ENCODE peak calls at places on chromosomes 1 and 21, in eight cellular contexts. One of them, this sample, is unnamed.

GRCh38 chr1:1345860-1346500 is 3.2 kb downstream of the DVL1 start:
- DNase-seq in endodermal cell: no peak
- DNase-seq in heart right ventricle: peak
- DNase-seq in AG04450: no peak
- DNase-seq in neural crest cell: no peak
- DNase-seq in adrenal gland: peak
- DNase-seq in PC-9: no peak
- DNase-seq in brain microvascular endothelial cell: no peak
- DNase-seq in this sample: no peak

GRCh38 chr1:168057921-168058320 is 78.8 kb downstream of the GPR161 start:
- DNase-seq in endodermal cell: no peak
- DNase-seq in neural crest cell: no peak
- DNase-seq in PC-9: no peak
- DNase-seq in AG04450: no peak
- DNase-seq in heart right ventricle: no peak
- DNase-seq in adrenal gland: no peak
- DNase-seq in brain microvascular endothelial cell: no peak
- DNase-seq in this sample: no peak

GRCh38 chr1:226862900-226863299 is 7.5 kb upstream of the PSEN2 start:
- DNase-seq in endodermal cell: no peak
- DNase-seq in AG04450: no peak
- DNase-seq in brain microvascular endothelial cell: peak
- DNase-seq in neural crest cell: no peak
- DNase-seq in heart right ventricle: no peak
- DNase-seq in adrenal gland: no peak
- DNase-seq in PC-9: no peak
- DNase-seq in this sample: no peak

GRCh38 chr1:240122639-240123604 is 31.2 kb downstream of the FMN2 start:
- DNase-seq in neural crest cell: no peak
- DNase-seq in PC-9: peak
- DNase-seq in endodermal cell: peak
- DNase-seq in adrenal gland: peak
- DNase-seq in brain microvascular endothelial cell: peak
- DNase-seq in AG04450: no peak
- DNase-seq in heart right ventricle: no peak
- DNase-seq in this sample: no peak

GRCh38 chr1:42979888-42980800 is 21.5 kb upstream of the SLC2A1 start:
- DNase-seq in AG04450: no peak
- DNase-seq in brain microvascular endothelial cell: no peak
- DNase-seq in endodermal cell: no peak
- DNase-seq in PC-9: no peak
- DNase-seq in neural crest cell: no peak
- DNase-seq in heart right ventricle: no peak
- DNase-seq in adrenal gland: no peak
- DNase-seq in this sample: no peak

GRCh38 chr21:25791321-25791720 is 56.5 kb downstream of the GABPA start:
- DNase-seq in neural crest cell: no peak
- DNase-seq in endodermal cell: no peak
- DNase-seq in brain microvascular endothelial cell: no peak
- DNase-seq in AG04450: no peak
- DNase-seq in adrenal gland: no peak
- DNase-seq in heart right ventricle: no peak
- DNase-seq in PC-9: no peak
- DNase-seq in this sample: no peak

GRCh38 chr1:193706763-193707162 is 520.4 kb upstream of the B3GALT2 start:
- DNase-seq in adrenal gland: no peak
- DNase-seq in brain microvascular endothelial cell: no peak
- DNase-seq in AG04450: no peak
- DNase-seq in heart right ventricle: no peak
- DNase-seq in PC-9: no peak
- DNase-seq in neural crest cell: no peak
- DNase-seq in endodermal cell: no peak
- DNase-seq in this sample: no peak

GRCh38 chr1:154959448-154959825 is 2.1 kb downstream of the PYGO2 start:
- DNase-seq in brain microvascular endothelial cell: no peak
- DNase-seq in neural crest cell: no peak
- DNase-seq in PC-9: no peak
- DNase-seq in adrenal gland: no peak
- DNase-seq in endodermal cell: no peak
- DNase-seq in AG04450: no peak
- DNase-seq in heart right ventricle: no peak
- DNase-seq in this sample: no peak

GRCh38 chr21:31752352-31752751 is 20.4 kb upstream of the SCAF4 start:
- DNase-seq in endodermal cell: no peak
- DNase-seq in neural crest cell: no peak
- DNase-seq in adrenal gland: no peak
- DNase-seq in heart right ventricle: no peak
- DNase-seq in brain microvascular endothelial cell: no peak
- DNase-seq in PC-9: peak
- DNase-seq in AG04450: no peak
- DNase-seq in this sample: no peak

GRCh38 chr1:30719406-30720270 is 3.7 kb downstream of the MATN1 start:
- DNase-seq in brain microvascular endothelial cell: no peak
- DNase-seq in neural crest cell: no peak
- DNase-seq in PC-9: peak
- DNase-seq in AG04450: no peak
- DNase-seq in adrenal gland: peak
- DNase-seq in endodermal cell: no peak
- DNase-seq in heart right ventricle: no peak
- DNase-seq in this sample: no peak

GRCh38 chr1:30720271-30721223 is 2.8 kb downstream of the MATN1 start:
- DNase-seq in heart right ventricle: no peak
- DNase-seq in PC-9: no peak
- DNase-seq in brain microvascular endothelial cell: no peak
- DNase-seq in endodermal cell: no peak
- DNase-seq in adrenal gland: no peak
- DNase-seq in AG04450: no peak
- DNase-seq in neural crest cell: no peak
- DNase-seq in this sample: no peak

GRCh38 chr1:30722175-30722537 is 1.2 kb downstream of the MATN1 start:
- DNase-seq in adrenal gland: peak
- DNase-seq in brain microvascular endothelial cell: no peak
- DNase-seq in heart right ventricle: no peak
- DNase-seq in neural crest cell: no peak
- DNase-seq in AG04450: no peak
- DNase-seq in PC-9: no peak
- DNase-seq in endodermal cell: no peak
- DNase-seq in this sample: no peak

GRCh38 chr1:30723296-30723897 is at the start of gene MATN1:
- DNase-seq in PC-9: no peak
- DNase-seq in heart right ventricle: no peak
- DNase-seq in AG04450: no peak
- DNase-seq in brain microvascular endothelial cell: no peak
- DNase-seq in adrenal gland: no peak
- DNase-seq in neural crest cell: no peak
- DNase-seq in endodermal cell: no peak
- DNase-seq in this sample: no peak

GRCh38 chr1:30721311-30722174 is 1.8 kb downstream of the MATN1 start:
- DNase-seq in adrenal gland: no peak
- DNase-seq in neural crest cell: no peak
- DNase-seq in AG04450: no peak
- DNase-seq in brain microvascular endothelial cell: no peak
- DNase-seq in endodermal cell: no peak
- DNase-seq in heart right ventricle: no peak
- DNase-seq in PC-9: no peak
- DNase-seq in this sample: no peak
- TF ChIP-seq CTCF in adrenal gland: no peak
- TF ChIP-seq CTCF in neural crest cell: peak
- TF ChIP-seq CTCF in AG04450: no peak
- TF ChIP-seq CTCF in brain microvascular endothelial cell: peak
- TF ChIP-seq CTCF in endodermal cell: peak
- TF ChIP-seq CTCF in heart right ventricle: no peak
- TF ChIP-seq CTCF in PC-9: no peak
- TF ChIP-seq CTCF in this sample: peak

GRCh38 chr1:6603851-6604558 is 1.3 kb upstream of the KLHL21 start:
- DNase-seq in endodermal cell: peak
- DNase-seq in adrenal gland: peak
- DNase-seq in heart right ventricle: peak
- DNase-seq in PC-9: no peak
- DNase-seq in neural crest cell: no peak
- DNase-seq in brain microvascular endothelial cell: peak
- DNase-seq in AG04450: no peak
- DNase-seq in this sample: no peak
- TF ChIP-seq CTCF in endodermal cell: peak
- TF ChIP-seq CTCF in adrenal gland: no peak
- TF ChIP-seq CTCF in heart right ventricle: no peak
- TF ChIP-seq CTCF in PC-9: no peak
- TF ChIP-seq CTCF in neural crest cell: peak
- TF ChIP-seq CTCF in brain microvascular endothelial cell: no peak
- TF ChIP-seq CTCF in AG04450: no peak
- TF ChIP-seq CTCF in this sample: no peak

GRCh38 chr1:66403031-66403731 is 130.8 kb upstream of the SGIP1 start:
- DNase-seq in adrenal gland: no peak
- DNase-seq in PC-9: no peak
- DNase-seq in AG04450: no peak
- DNase-seq in neural crest cell: no peak
- DNase-seq in endodermal cell: no peak
- DNase-seq in brain microvascular endothelial cell: no peak
- DNase-seq in heart right ventricle: no peak
- DNase-seq in this sample: no peak
- TF ChIP-seq CTCF in adrenal gland: no peak
- TF ChIP-seq CTCF in PC-9: no peak
- TF ChIP-seq CTCF in AG04450: no peak
- TF ChIP-seq CTCF in neural crest cell: no peak
- TF ChIP-seq CTCF in endodermal cell: peak
- TF ChIP-seq CTCF in brain microvascular endothelial cell: peak
- TF ChIP-seq CTCF in heart right ventricle: no peak
- TF ChIP-seq CTCF in this sample: no peak

GRCh38 chr1:238187575-238187949 is 296.8 kb upstream of the ZP4 start:
- DNase-seq in adrenal gland: no peak
- DNase-seq in neural crest cell: no peak
- DNase-seq in brain microvascular endothelial cell: no peak
- DNase-seq in endodermal cell: no peak
- DNase-seq in heart right ventricle: no peak
- DNase-seq in PC-9: no peak
- DNase-seq in AG04450: no peak
- DNase-seq in this sample: no peak
- TF ChIP-seq CTCF in adrenal gland: no peak
- TF ChIP-seq CTCF in neural crest cell: no peak
- TF ChIP-seq CTCF in brain microvascular endothelial cell: no peak
- TF ChIP-seq CTCF in endodermal cell: peak
- TF ChIP-seq CTCF in heart right ventricle: no peak
- TF ChIP-seq CTCF in PC-9: no peak
- TF ChIP-seq CTCF in AG04450: no peak
- TF ChIP-seq CTCF in this sample: no peak

GRCh38 chr1:6082430-6082971 is 36.8 kb downstream of the KCNAB2 start:
- DNase-seq in endodermal cell: no peak
- DNase-seq in AG04450: no peak
- DNase-seq in neural crest cell: peak
- DNase-seq in adrenal gland: no peak
- DNase-seq in heart right ventricle: no peak
- DNase-seq in brain microvascular endothelial cell: no peak
- DNase-seq in PC-9: no peak
- DNase-seq in this sample: no peak
- TF ChIP-seq CTCF in endodermal cell: peak
- TF ChIP-seq CTCF in AG04450: peak
- TF ChIP-seq CTCF in neural crest cell: peak
- TF ChIP-seq CTCF in adrenal gland: no peak
- TF ChIP-seq CTCF in heart right ventricle: no peak
- TF ChIP-seq CTCF in brain microvascular endothelial cell: peak
- TF ChIP-seq CTCF in PC-9: no peak
- TF ChIP-seq CTCF in this sample: no peak

GRCh38 chr1:230537456-230537855 is 104.8 kb upstream of the COG2 start:
- DNase-seq in AG04450: no peak
- DNase-seq in adrenal gland: no peak
- DNase-seq in PC-9: no peak
- DNase-seq in endodermal cell: peak
- DNase-seq in brain microvascular endothelial cell: no peak
- DNase-seq in heart right ventricle: no peak
- DNase-seq in neural crest cell: no peak
- DNase-seq in this sample: no peak
- TF ChIP-seq CTCF in AG04450: no peak
- TF ChIP-seq CTCF in adrenal gland: no peak
- TF ChIP-seq CTCF in PC-9: no peak
- TF ChIP-seq CTCF in endodermal cell: peak
- TF ChIP-seq CTCF in brain microvascular endothelial cell: peak
- TF ChIP-seq CTCF in heart right ventricle: no peak
- TF ChIP-seq CTCF in neural crest cell: no peak
- TF ChIP-seq CTCF in this sample: no peak

This sample was measured in glutamatergic neuron.